ENCODE peak calls at places on chromosomes 6 and 20, in eight cellular contexts. M is EL, Y is type B pancreatic cell, V is HEK293T, O is T follicular helper cell, B is HuH-7.5, C is cardiac fibroblast, U is heart left ventricle. K is an unnamed sample.

GRCh38 chr6:111673086-111673485 is 67.4 kb upstream of the TRAF3IP2 start:
- DNase-seq in O (no peak), C (no peak), B (no peak), U (no peak), Y (no peak), M (no peak), V (no peak), K (no peak)

GRCh38 chr20:1971893-1972586 is 21.8 kb downstream of the PDYN start:
- DNase-seq in V (no peak), M (no peak), Y (no peak), U (no peak), B (no peak), O (no peak), C (no peak), K (no peak)

GRCh38 chr20:21393142-21393541 is 4.2 kb downstream of the NKX2-4 start:
- DNase-seq in O (no peak), B (no peak), C (no peak), U (no peak), M (no peak), Y (no peak), V (no peak), K (no peak)

GRCh38 chr20:51424270-51425041 is 118.1 kb downstream of the NFATC2 start:
- DNase-seq in Y (no peak), O (no peak), C (no peak), U (no peak), B (no peak), V (no peak), M (no peak), K (no peak)

GRCh38 chr6:33619166-33619565 is 2.0 kb upstream of the ITPR3 start:
- DNase-seq in U (no peak), B (peak), V (no peak), M (no peak), O (no peak), C (no peak), Y (no peak), K (no peak)

GRCh38 chr20:55701467-55701866 is 303.9 kb downstream of the CBLN4 start:
- DNase-seq in Y (no peak), V (no peak), M (no peak), O (no peak), C (no peak), B (no peak), U (no peak), K (no peak)

GRCh38 chr6:170371588-170371987 is 65.0 kb downstream of the FAM120B start:
- DNase-seq in B (no peak), M (no peak), U (no peak), O (no peak), Y (no peak), V (no peak), C (peak), K (no peak)

GRCh38 chr20:61674688-61675087 is 391.0 kb downstream of the TAF4 start:
- DNase-seq in M (no peak), V (no peak), O (no peak), Y (no peak), U (no peak), B (no peak), C (no peak), K (no peak)

GRCh38 chr20:47318596-47319516 is 37.6 kb downstream of the ZMYND8 start:
- DNase-seq in O (no peak), C (peak), B (peak), Y (peak), U (peak), V (peak), M (peak), K (peak)

GRCh38 chr6:3162067-3162497 is 4.7 kb upstream of the TUBB2A start:
- DNase-seq in V (no peak), B (no peak), O (no peak), Y (no peak), M (no peak), C (peak), U (no peak), K (no peak)

GRCh38 chr6:143449731-143450452 is 603 bp downstream of the ADAT2 start:
- DNase-seq in B (no peak), Y (no peak), U (no peak), O (peak), V (peak), C (peak), M (peak), K (peak)

GRCh38 chr6:44727651-44728630 is 340.4 kb downstream of the CDC5L start:
- DNase-seq in U (no peak), C (no peak), O (no peak), V (no peak), B (no peak), M (no peak), Y (no peak), K (no peak)

GRCh38 chr6:53662457-53662856 is 3.1 kb downstream of the KLHL31 start:
- DNase-seq in O (no peak), M (no peak), C (no peak), Y (no peak), B (no peak), V (no peak), U (no peak), K (no peak)

GRCh38 chr20:38418509-38419204 is 16.5 kb downstream of the SNHG17 start:
- DNase-seq in V (no peak), B (no peak), C (peak), Y (no peak), U (no peak), M (peak), O (no peak), K (no peak)

GRCh38 chr6:70838907-70839285 is 118.0 kb downstream of the B3GAT2 start:
- DNase-seq in O (no peak), V (no peak), U (no peak), Y (no peak), M (no peak), C (no peak), B (no peak), K (no peak)

GRCh38 chr6:84150680-84151079 is 76.8 kb downstream of the CEP162 start:
- DNase-seq in M (peak), Y (no peak), O (no peak), V (no peak), C (peak), B (no peak), U (no peak), K (no peak)

GRCh38 chr20:9609892-9610502 is 95.6 kb downstream of the LAMP5 start:
- DNase-seq in V (peak), U (no peak), M (peak), Y (no peak), B (no peak), C (peak), O (no peak), K (no peak)

GRCh38 chr20:20399705-20400104 is 31.8 kb downstream of the INSM1 start:
- DNase-seq in C (no peak), U (no peak), M (no peak), B (no peak), O (no peak), Y (no peak), V (no peak), K (no peak)

GRCh38 chr20:52965819-52966218 is 6.3 kb upstream of the TSHZ2 start:
- DNase-seq in M (no peak), V (no peak), Y (no peak), O (no peak), B (no peak), U (no peak), C (no peak), K (no peak)

GRCh38 chr6:31186052-31186734 is 15.7 kb upstream of the POU5F1 start:
- DNase-seq in Y (no peak), V (no peak), M (no peak), O (no peak), C (peak), U (peak), B (no peak), K (peak)

GRCh38 chr20:33945391-33946079 is 48.2 kb upstream of the RALY start:
- DNase-seq in V (no peak), U (no peak), C (peak), Y (no peak), B (no peak), O (no peak), M (peak), K (no peak)

GRCh38 chr20:43755390-43755789 is 28.6 kb upstream of the GTSF1L start:
- DNase-seq in B (no peak), O (no peak), U (no peak), C (peak), M (peak), V (no peak), Y (no peak), K (no peak)

GRCh38 chr20:59164681-59165388 is 1.2 kb downstream of the ZNF831 start:
- DNase-seq in O (no peak), Y (no peak), U (no peak), M (no peak), B (no peak), V (no peak), C (no peak), K (no peak)

GRCh38 chr20:62159835-62160234 is 16.3 kb downstream of the SS18L1 start:
- DNase-seq in Y (no peak), U (peak), O (no peak), C (peak), M (peak), V (no peak), B (no peak), K (no peak)

GRCh38 chr6:2190661-2191389 is 54.6 kb downstream of the GMDS start:
- DNase-seq in M (no peak), C (no peak), O (no peak), Y (no peak), V (no peak), B (no peak), U (peak), K (no peak)

GRCh38 chr6:143742070-143742954 is 64.5 kb downstream of the PHACTR2 start:
- DNase-seq in Y (no peak), U (no peak), B (no peak), O (no peak), C (peak), V (no peak), M (no peak), K (no peak)